ENCODE peak calls at places on chromosomes 1 and 21, in six cellular contexts. D, C, P, N, Q and X are unnamed samples.

GRCh38 chr1:41805771-41806471 is 112.8 kb downstream of the HIVEP3 start:
- DNase-seq in Q (no peak), P (no peak), D (no peak), C (no peak), N (no peak), X (no peak)

GRCh38 chr1:33374336-33375105 is 53.6 kb upstream of the A3GALT2 start:
- DNase-seq in C (no peak), P (no peak), Q (peak), D (no peak), N (no peak), X (no peak)

GRCh38 chr1:62333431-62333830 is 14.2 kb upstream of the KANK4 start:
- DNase-seq in Q (no peak), P (peak), N (no peak), C (no peak), D (no peak), X (no peak)

GRCh38 chr1:167110586-167110985 is 16.7 kb downstream of the STYXL2 start:
- DNase-seq in N (no peak), P (no peak), D (no peak), Q (no peak), C (no peak), X (no peak)

GRCh38 chr21:45020629-45021427 is 53.6 kb upstream of the ADARB1 start:
- DNase-seq in D (no peak), P (no peak), N (no peak), C (no peak), Q (peak), X (no peak)

GRCh38 chr1:39632491-39633417 is 6.7 kb downstream of the HEYL start:
- DNase-seq in Q (peak), P (no peak), D (peak), C (no peak), N (peak), X (peak)

GRCh38 chr1:26960625-26960966 is 328 bp upstream of the KDF1 start:
- DNase-seq in Q (no peak), D (no peak), C (no peak), N (no peak), P (no peak), X (no peak)

GRCh38 chr1:211522804-211523203 is 30.8 kb upstream of the RD3 start:
- DNase-seq in N (no peak), C (no peak), D (no peak), Q (no peak), P (no peak), X (no peak)

GRCh38 chr1:211183924-211184323 is 50.0 kb upstream of the KCNH1 start:
- DNase-seq in C (no peak), Q (no peak), P (no peak), D (no peak), N (no peak), X (no peak)

GRCh38 chr1:191963286-191963685 is 195.0 kb upstream of the RGS18 start:
- DNase-seq in Q (peak), D (no peak), C (no peak), P (no peak), N (no peak), X (no peak)

GRCh38 chr1:106961671-106962070 is 94.8 kb upstream of the PRMT6 start:
- DNase-seq in P (no peak), D (no peak), Q (no peak), N (no peak), C (no peak), X (no peak)
- H3K27ac ChIP-seq in P (no peak), D (no peak), Q (no peak), N (no peak), C (no peak), X (no peak)

GRCh38 chr1:241637046-241637590 is 3.1 kb downstream of the CHML start:
- DNase-seq in D (no peak), N (no peak), P (no peak), Q (no peak), C (no peak), X (no peak)
- H3K4me3 ChIP-seq in D (peak), N (no peak), P (no peak), Q (no peak), C (no peak), X (peak)

GRCh38 chr1:234691567-234691966 is 81.6 kb upstream of the IRF2BP2 start:
- DNase-seq in D (no peak), P (peak), N (no peak), C (no peak), Q (peak), X (no peak)
- TF ChIP-seq CTCF in D (no peak), P (peak), N (no peak), C (peak), Q (no peak), X (no peak)

GRCh38 chr1:156060937-156061636 is at the start of gene RAB25:
- DNase-seq in C (no peak), P (peak), D (peak), N (no peak), Q (no peak), X (no peak)
- H3K27ac ChIP-seq in C (no peak), P (peak), D (peak), N (no peak), Q (no peak), X (no peak)

GRCh38 chr21:34201441-34201838 is 128.1 kb downstream of the MRPS6 start:
- DNase-seq in C (no peak), N (no peak), D (no peak), P (no peak), Q (no peak), X (no peak)
- H3K4me3 ChIP-seq in C (peak), N (peak), D (peak), P (peak), Q (peak), X (peak)

GRCh38 chr1:3780901-3781300 is 8.4 kb downstream of the SMIM1 start:
- DNase-seq in Q (no peak), N (no peak), C (no peak), P (no peak), D (no peak), X (no peak)

GRCh38 chr1:3779912-3780416 is 7.4 kb downstream of the SMIM1 start:
- DNase-seq in D (no peak), N (no peak), Q (no peak), P (no peak), C (no peak), X (no peak)

GRCh38 chr1:3778590-3779264 is 6.2 kb downstream of the SMIM1 start:
- DNase-seq in P (no peak), N (no peak), C (no peak), Q (no peak), D (no peak), X (no peak)

GRCh38 chr1:3777647-3778589 is 5.4 kb downstream of the SMIM1 start:
- DNase-seq in C (no peak), N (no peak), D (no peak), P (no peak), Q (no peak), X (no peak)

DNA sequence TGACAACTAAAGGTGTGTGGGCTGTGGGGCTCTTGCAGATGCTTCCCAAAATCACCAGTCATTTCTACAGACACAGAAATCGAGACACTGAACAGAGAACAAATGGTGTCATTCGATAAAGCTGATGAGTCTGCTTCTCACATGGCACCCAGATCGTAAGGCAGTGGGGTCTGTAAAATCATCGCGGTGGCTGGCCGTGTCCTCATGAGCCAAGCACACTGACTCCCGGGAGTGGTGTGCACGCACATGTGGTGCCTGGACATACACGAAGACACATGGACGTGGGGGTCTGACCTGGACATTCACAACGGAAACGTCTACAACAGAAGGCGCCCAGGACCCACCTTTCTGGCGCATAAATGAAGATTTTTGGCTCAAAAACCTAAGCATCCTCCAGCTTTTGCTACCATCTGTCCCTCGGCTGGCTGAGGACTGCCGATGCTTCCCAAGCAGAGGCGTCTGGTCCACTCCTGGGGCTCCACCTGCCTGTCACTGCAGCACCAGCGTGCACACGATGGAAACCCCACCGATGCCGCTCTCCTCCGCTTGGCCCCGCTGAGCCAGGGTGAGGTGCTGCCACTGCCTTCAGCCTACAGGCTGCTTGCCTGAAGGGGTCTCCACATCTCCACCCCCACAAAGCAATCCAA is 6.8 kb downstream of the SMIM1 start:
- DNase-seq in D (no peak), P (no peak), N (no peak), Q (no peak), C (no peak), X (no peak)
- TF ChIP-seq CTCF in D (no peak), P (no peak), N (no peak), Q (no peak), C (no peak), X (no peak)

DNA sequence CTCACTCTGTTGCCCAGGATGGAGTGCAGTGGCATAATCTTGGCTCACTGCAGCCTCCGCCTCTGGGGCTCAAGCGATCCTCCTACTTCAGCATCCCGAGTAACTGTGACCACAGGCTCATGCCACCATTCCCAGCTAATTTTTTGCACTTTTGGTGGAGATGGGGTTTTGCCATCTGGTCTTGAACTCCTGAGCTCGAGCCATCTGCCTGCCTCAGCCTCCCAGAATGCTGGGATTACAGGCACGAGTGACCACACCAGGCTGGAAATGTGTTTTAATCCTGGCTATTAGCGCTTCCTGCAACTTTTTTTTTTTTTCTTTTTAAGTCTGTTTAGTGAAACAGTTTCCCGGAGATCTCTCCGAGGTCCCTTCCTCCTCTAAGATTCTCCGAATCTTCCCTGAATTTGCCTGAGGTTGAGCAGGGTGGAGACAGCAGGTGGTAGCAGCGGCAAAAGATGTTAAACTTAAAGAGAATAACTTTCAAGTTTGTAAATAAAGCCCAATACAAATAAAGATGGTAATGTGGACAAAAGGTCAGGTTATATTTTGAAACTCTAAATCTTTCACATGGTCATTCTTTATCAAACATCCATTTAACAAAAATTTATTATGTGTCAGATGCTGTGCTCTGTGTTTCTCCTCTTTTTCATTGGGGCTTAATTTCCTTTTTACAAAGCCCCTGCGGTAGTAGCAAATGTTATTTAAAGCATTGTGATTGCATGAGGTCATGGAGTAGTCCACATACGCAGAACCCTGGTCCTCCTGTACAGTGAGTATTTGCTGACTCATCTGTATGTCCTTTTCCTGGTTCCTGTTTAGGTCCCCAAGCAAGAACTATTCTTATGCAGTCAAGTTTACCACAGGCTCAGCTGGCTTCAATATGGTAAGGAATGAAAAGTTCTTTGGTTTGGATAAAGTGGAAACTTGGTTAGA is 119.1 kb downstream of the ITSN1 start:
- DNase-seq in Q (peak), N (peak), D (no peak), P (peak), C (no peak), X (no peak)
- H3K27ac ChIP-seq in Q (peak), N (peak), D (no peak), P (peak), C (no peak), X (peak)